ENCODE peak calls at places on chromosome X, in seven cellular contexts. C, X, Z, U, K, H and L are unnamed samples. For H3K4me1, the result is how much of the 10 kb centered on the place peaks cover.

GRCh38 chrX:114924846-114925245 is 92.6 kb downstream of the IL13RA2 start:
- DNase-seq in C (no peak), H (peak), K (no peak), U (no peak), X (peak), Z (no peak), L (no peak)

GRCh38 chrX:94454159-94454558 is 780.2 kb downstream of the FAM133A start:
- DNase-seq in Z (no peak), H (no peak), X (no peak), K (no peak), C (no peak), U (no peak), L (no peak)

GRCh38 chrX:9166566-9166909 is 132.6 kb upstream of the FAM9B start:
- DNase-seq in U (no peak), H (no peak), Z (no peak), C (no peak), K (no peak), X (no peak), L (no peak)

GRCh38 chrX:27966955-27967354 is 14.3 kb downstream of the DCAF8L1 start:
- DNase-seq in Z (peak), X (peak), H (no peak), C (peak), K (no peak), U (no peak), L (no peak)

GRCh38 chrX:95318882-95319281 is 1365.8 kb upstream of the DIAPH2 start:
- DNase-seq in H (peak), X (peak), C (no peak), K (no peak), Z (no peak), U (no peak), L (no peak)

GRCh38 chrX:2401590-2402360 is 99.0 kb downstream of the DHRSX start:
- DNase-seq in H (peak), Z (no peak), C (peak), U (peak), X (no peak), K (no peak), L (no peak)

GRCh38 chrX:109782994-109783711 is 50.1 kb upstream of the ACSL4 start:
- DNase-seq in X (no peak), Z (no peak), C (no peak), K (no peak), U (no peak), H (peak), L (no peak)

GRCh38 chrX:54978448-54978847 is 15.5 kb downstream of the PFKFB1 start:
- DNase-seq in X (peak), H (no peak), K (no peak), Z (no peak), C (no peak), U (no peak), L (no peak)

GRCh38 chrX:22278375-22278774 is 5.7 kb downstream of the CBLL2 start:
- DNase-seq in X (peak), C (no peak), H (no peak), U (no peak), K (no peak), Z (no peak), L (no peak)

GRCh38 chrX:123173833-123174232 is 10.2 kb upstream of the GRIA3 start:
- DNase-seq in U (no peak), C (no peak), K (no peak), Z (no peak), H (no peak), X (peak), L (no peak)

GRCh38 chrX:101229155-101229554 is 9.6 kb downstream of the DRP2 start:
- DNase-seq in U (no peak), Z (no peak), X (peak), K (no peak), C (no peak), H (peak), L (no peak)

GRCh38 chrX:39753296-39753996 is 344.3 kb downstream of the BCOR start:
- DNase-seq in K (no peak), X (no peak), U (peak), Z (no peak), H (no peak), C (peak), L (no peak)

GRCh38 chrX:94831364-94831763 is 1157.4 kb downstream of the FAM133A start:
- DNase-seq in K (no peak), X (peak), H (peak), Z (no peak), U (no peak), C (no peak), L (no peak)

GRCh38 chrX:12974797-12975669 is at the start of gene TMSB4X:
- DNase-seq in K (peak), U (peak), X (peak), Z (peak), H (peak), C (peak), L (peak)

GRCh38 chrX:103197721-103198306 is 17.1 kb upstream of the BEX4 start:
- DNase-seq in X (no peak), H (peak), U (no peak), Z (no peak), C (no peak), K (no peak), L (no peak)

GRCh38 chrX:95907081-95907480 is 777.6 kb upstream of the DIAPH2 start:
- DNase-seq in U (no peak), C (no peak), Z (no peak), X (no peak), K (no peak), H (no peak), L (no peak)

GRCh38 chrX:70301716-70302115 is 11.8 kb downstream of the KIF4A start:
- DNase-seq in U (no peak), H (peak), K (no peak), C (no peak), X (no peak), Z (no peak), L (no peak)

GRCh38 chrX:9604111-9604907 is 139.5 kb downstream of the TBL1X start:
- DNase-seq in H (peak), Z (no peak), U (no peak), C (peak), K (peak), X (no peak), L (peak)

GRCh38 chrX:33133320-33133719 is 78.0 kb downstream of the DMD start:
- DNase-seq in Z (no peak), U (no peak), H (no peak), X (no peak), K (no peak), C (no peak), L (no peak)
- H3K4me1 ChIP-seq in Z (under half), U (under half), H (under half), X (under half), K (under half), C (under half), L (under half)

GRCh38 chrX:120253784-120254183 is 3.2 kb downstream of the ZBTB33 start:
- DNase-seq in H (no peak), Z (no peak), U (no peak), K (no peak), C (no peak), X (no peak), L (no peak)
- H3K4me3 ChIP-seq in H (no peak), Z (no peak), U (no peak), K (no peak), C (no peak), X (no peak), L (no peak)

DNA sequence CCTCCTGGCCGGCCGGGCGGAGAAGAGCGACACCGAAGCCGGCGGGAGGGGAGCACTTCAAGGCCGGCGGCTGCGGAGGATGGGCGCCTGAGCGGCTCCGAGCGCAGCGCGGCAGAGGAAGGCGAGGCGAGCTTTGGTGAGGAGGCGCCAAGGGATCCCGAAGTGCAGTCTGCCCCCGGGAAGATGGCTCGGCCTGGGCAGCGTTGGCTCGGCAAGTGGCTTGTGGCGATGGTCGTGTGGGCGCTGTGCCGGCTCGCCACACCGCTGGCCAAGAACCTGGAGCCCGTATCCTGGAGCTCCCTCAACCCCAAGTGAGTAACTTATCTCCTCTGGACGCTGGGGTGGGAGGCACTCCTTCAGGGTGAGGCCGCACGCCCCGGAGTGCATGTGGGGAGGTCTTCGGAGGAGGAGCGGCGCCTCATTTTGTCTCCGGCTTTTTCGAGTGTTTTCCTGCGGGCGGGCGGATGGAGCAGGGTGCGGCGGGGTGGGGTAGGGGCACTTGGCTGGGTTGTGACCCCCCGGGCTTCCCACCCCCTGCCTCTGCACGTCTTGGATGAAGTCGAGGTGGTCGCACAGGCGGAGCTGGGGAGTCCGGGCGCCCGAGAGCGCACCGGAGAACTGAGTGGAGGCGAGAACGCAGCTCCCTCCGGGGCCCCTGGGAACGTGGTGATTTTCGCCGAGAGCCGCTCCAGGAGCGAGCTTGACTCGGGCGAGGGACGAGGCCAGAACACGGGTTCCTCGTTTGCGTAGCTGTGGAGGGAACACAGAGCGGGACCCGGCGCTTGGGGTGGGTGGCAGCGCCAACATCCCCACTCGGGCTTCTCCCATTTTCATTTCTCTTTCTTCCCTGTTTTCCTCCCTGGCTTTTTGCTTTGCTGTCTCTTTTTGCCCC is 1.0 kb downstream of the EFNB1 start:
- DNase-seq in K (no peak), Z (no peak), C (no peak), X (no peak), U (no peak), H (peak), L (peak)
- H3K4me1 ChIP-seq in K (under half), Z (under half), C (under half), X (under half), U (under half), H (under half), L (under half)

GRCh38 chrX:37786666-37787337 is 6.9 kb downstream of the CYBB start:
- DNase-seq in U (no peak), K (no peak), C (no peak), X (no peak), H (no peak), Z (no peak), L (no peak)

GRCh38 chrX:37779857-37780256 is at the start of gene CYBB:
- DNase-seq in X (no peak), K (no peak), Z (no peak), U (no peak), C (no peak), H (no peak), L (no peak)

GRCh38 chrX:37785569-37785968 is 5.7 kb downstream of the CYBB start:
- DNase-seq in C (no peak), K (no peak), U (no peak), Z (no peak), X (peak), H (no peak), L (no peak)

GRCh38 chrX:37781808-37782207 is 1.9 kb downstream of the CYBB start:
- DNase-seq in Z (no peak), K (no peak), X (no peak), H (no peak), C (no peak), U (no peak), L (no peak)

DNA sequence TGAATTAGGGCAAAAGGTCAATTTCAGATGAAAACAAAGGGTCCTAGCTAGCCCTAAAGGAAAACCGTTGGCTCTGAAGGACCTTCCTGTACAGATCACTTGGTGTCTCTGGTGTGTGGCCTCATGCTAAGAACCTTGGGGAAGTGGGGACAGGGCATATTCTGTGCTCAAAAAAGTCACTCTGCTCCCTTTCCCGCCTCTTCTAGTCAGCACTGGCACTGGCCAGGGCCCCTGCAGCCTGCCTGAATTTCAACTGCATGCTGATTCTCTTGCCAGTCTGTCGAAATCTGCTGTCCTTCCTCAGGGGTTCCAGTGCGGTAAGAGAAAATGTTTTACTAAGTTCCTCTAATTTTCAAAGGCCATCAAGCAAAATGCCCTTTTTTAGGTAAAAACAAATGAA is 3.4 kb downstream of the CYBB start:
- DNase-seq in Z (no peak), H (no peak), K (no peak), X (no peak), U (no peak), C (no peak), L (peak)
- H3K4me3 ChIP-seq in Z (no peak), H (no peak), K (no peak), X (no peak), U (no peak), C (no peak), L (no peak)

DNA sequence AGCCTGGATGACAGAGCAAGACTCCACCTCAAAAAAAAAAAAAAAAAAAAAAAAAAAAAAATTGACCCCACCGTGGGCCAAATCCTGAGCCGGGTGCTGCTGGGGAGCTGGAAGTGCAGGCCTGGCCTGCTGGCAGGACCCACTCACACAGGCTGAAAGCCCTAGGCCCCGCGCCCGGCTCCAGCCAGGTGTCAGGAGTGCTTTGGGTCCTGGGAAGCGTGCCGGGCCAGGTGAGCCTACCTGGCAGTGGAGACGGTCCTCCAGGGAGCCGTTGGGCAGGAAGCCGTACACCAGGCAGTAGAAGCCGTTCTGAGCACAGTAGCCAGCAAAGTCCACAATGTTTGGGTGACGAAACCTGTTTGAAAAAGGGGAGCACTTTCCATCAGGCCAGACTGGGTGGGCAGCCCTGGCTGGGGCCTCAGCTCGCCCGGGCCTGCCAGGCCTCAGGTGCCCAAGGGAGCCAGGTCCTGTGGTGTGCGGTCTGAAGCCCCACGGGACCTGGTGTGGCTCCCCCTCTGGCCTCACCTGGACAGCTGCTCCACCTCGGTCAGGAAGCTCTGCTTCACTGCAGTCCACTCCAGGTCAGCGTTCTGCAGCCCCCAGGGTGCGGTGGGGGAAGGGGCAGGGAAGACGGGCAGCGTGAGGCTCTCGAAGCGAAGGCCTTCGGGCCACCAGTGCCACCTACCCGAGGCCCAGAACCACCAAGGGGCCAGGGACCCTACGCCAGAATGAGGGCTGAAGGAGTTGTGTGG is 1.8 kb downstream of the IRAK1 start:
- DNase-seq in C (no peak), X (no peak), K (no peak), Z (no peak), H (no peak), U (no peak), L (no peak)
- H3K4me1 ChIP-seq in C (under half), X (under half), K (under half), Z (under half), H (under half), U (under half), L (under half)

GRCh38 chrX:68433981-68434299 is 645 bp upstream of the OPHN1 start:
- DNase-seq in C (no peak), K (no peak), Z (no peak), H (no peak), X (no peak), U (no peak), L (no peak)
- H3K4me3 ChIP-seq in C (peak), K (peak), Z (peak), H (peak), X (peak), U (peak), L (peak)

GRCh38 chrX:104285201-104285600 is 30.5 kb upstream of the ESX1 start:
- DNase-seq in C (no peak), K (no peak), H (no peak), X (no peak), Z (no peak), U (no peak), L (no peak)

GRCh38 chrX:104288269-104288668 is 33.5 kb upstream of the ESX1 start:
- DNase-seq in X (no peak), Z (no peak), C (no peak), U (no peak), H (no peak), K (no peak), L (no peak)

GRCh38 chrX:104284407-104285000 is 29.8 kb upstream of the ESX1 start:
- DNase-seq in X (no peak), Z (no peak), H (peak), U (no peak), C (no peak), K (no peak), L (no peak)

GRCh38 chrX:104288961-104289360 is 34.2 kb upstream of the ESX1 start:
- DNase-seq in C (no peak), K (no peak), X (no peak), U (no peak), Z (no peak), H (peak), L (no peak)
- H3K4me1 ChIP-seq in C (under half), K (under half), X (under half), U (under half), Z (under half), H (under half), L (under half)

DNA sequence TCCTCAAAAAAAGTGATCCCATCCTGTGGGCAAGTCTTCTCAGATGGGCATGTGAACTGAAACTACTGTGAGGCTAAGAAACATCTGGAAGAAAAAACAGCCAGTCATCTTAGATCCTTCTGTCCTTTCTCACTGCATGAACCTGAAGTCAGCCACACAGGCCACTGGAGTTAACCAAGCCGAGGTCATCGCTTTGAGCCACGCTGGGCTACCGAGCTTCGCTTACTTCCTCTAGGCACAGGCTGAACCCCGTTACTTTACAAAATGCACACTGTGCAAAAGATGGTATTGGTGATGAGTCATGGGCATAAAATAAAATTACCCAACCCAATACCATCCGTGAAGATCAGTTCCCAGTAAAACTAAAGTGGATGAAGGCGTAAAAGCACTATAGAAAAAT is 86.2 kb downstream of the MTMR1 start:
- DNase-seq in Z (no peak), K (no peak), C (no peak), U (no peak), H (no peak), X (no peak), L (no peak)
- H3K4me3 ChIP-seq in Z (no peak), K (no peak), C (no peak), U (no peak), H (no peak), X (no peak), L (no peak)

GRCh38 chrX:72274526-72274925 is 2.5 kb downstream of the RPS4X start:
- DNase-seq in H (no peak), K (no peak), Z (no peak), C (no peak), X (no peak), U (no peak), L (no peak)

GRCh38 chrX:72271091-72271490 is 6.0 kb downstream of the RPS4X start:
- DNase-seq in U (no peak), Z (no peak), K (no peak), X (no peak), H (peak), C (no peak), L (no peak)

GRCh38 chrX:72271812-72272211 is 5.2 kb downstream of the RPS4X start:
- DNase-seq in X (no peak), Z (no peak), U (no peak), C (no peak), H (no peak), K (no peak), L (no peak)

GRCh38 chrX:72272868-72273267 is 4.2 kb downstream of the RPS4X start:
- DNase-seq in K (no peak), Z (no peak), C (no peak), H (peak), U (no peak), X (peak), L (no peak)

GRCh38 chrX:72273718-72274117 is 3.3 kb downstream of the RPS4X start:
- DNase-seq in U (no peak), X (no peak), Z (no peak), H (no peak), K (no peak), C (no peak), L (no peak)
- H3K4me1 ChIP-seq in U (under half), X (half or more), Z (under half), H (under half), K (under half), C (under half), L (under half)

DNA sequence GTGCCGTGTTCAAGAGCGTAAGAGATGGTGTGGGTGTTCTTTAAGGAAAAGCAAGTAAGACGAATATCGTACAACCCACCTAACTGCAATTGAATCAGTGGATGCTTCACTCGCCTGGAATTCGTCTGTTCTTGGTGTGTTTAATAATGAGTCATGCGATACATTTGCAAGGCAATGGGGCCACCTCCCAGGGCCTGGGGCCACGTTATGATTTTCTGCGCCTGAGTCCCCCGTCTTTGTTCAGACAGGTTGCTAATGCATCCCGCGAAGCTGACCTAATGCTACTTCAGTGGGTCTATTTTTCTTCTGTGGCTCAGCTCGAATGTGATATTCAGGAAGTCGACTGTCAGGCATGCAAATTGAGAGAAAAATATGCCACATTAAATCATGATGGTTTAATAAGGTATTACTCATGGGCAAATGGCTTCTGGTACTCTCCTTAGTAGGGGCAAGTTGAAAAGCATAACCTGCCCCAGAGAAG is 14.3 kb upstream of the MID1 start:
- DNase-seq in K (no peak), C (no peak), U (no peak), H (peak), X (peak), Z (no peak), L (no peak)
- H3K4me3 ChIP-seq in K (no peak), C (no peak), U (no peak), H (peak), X (peak), Z (no peak), L (no peak)